ENCODE peak calls at places on chromosome 22, in seven cellular contexts. G is CD8-positive, alpha-beta memory T cell; N is left lung; A is uterus; I is BE2C; V is right lobe of liver; M is neural progenitor cell. T is an unnamed sample. For H3K36me3 and H3K27me3, the result is how much of the 10 kb centered on the place peaks cover.

GRCh38 chr22:41682033-41682807 is 6.4 kb downstream of the SNU13 start:
- DNase-seq in V (peak), N (peak), I (peak), A (peak), M (peak), G (peak), T (peak)

GRCh38 chr22:49534386-49534785 is 293.3 kb downstream of the BRD1 start:
- DNase-seq in G (no peak), V (no peak), I (no peak), N (peak), M (peak), A (no peak), T (peak)

GRCh38 chr22:50700387-50701075 is 27.9 kb downstream of the SHANK3 start:
- DNase-seq in I (peak), V (peak), G (no peak), N (peak), M (no peak), A (no peak), T (no peak)

GRCh38 chr22:37275134-37275533 is 7.2 kb upstream of the CYTH4 start:
- DNase-seq in G (no peak), I (no peak), A (no peak), V (peak), N (no peak), M (no peak), T (no peak)

GRCh38 chr22:47172771-47173534 is 410.5 kb downstream of the TBC1D22A start:
- DNase-seq in A (peak), G (no peak), M (no peak), V (peak), N (peak), I (no peak), T (peak)

GRCh38 chr22:19730662-19731360 is 7.5 kb downstream of the GP1BB start:
- DNase-seq in I (peak), M (peak), A (peak), G (peak), N (peak), V (peak), T (peak)

GRCh38 chr22:33380789-33381530 is 322.8 kb upstream of the SYN3 start:
- DNase-seq in N (no peak), I (no peak), M (no peak), A (no peak), V (no peak), G (no peak), T (no peak)

GRCh38 chr22:49923445-49923844 is 5.0 kb downstream of the CRELD2 start:
- DNase-seq in A (no peak), G (no peak), N (no peak), V (no peak), I (peak), M (no peak), T (no peak)

GRCh38 chr22:50293441-50294318 is 13.8 kb downstream of the PLXNB2 start:
- DNase-seq in A (peak), G (peak), N (peak), V (peak), I (peak), M (peak), T (peak)

GRCh38 chr22:36587289-36588154 is 58.6 kb upstream of the EIF3D start:
- DNase-seq in V (peak), M (peak), I (no peak), N (no peak), G (no peak), A (no peak), T (no peak)

GRCh38 chr22:50184004-50184461 is 1.7 kb upstream of the TRABD start:
- DNase-seq in A (peak), V (peak), G (no peak), N (peak), I (no peak), M (peak), T (peak)

GRCh38 chr22:48939441-48940265 is 888.0 kb downstream of the BRD1 start:
- DNase-seq in I (no peak), N (no peak), V (no peak), A (no peak), G (no peak), M (no peak), T (peak)

GRCh38 chr22:37329239-37330140 is 47.2 kb downstream of the CYTH4 start:
- DNase-seq in V (no peak), A (no peak), N (no peak), G (no peak), I (no peak), M (peak), T (no peak)

GRCh38 chr22:29330291-29330690 is 14.8 kb upstream of the RASL10A start:
- DNase-seq in I (no peak), A (no peak), G (no peak), N (no peak), M (no peak), V (no peak), T (no peak)
- H3K36me3 ChIP-seq in I (under half), A (under half), G (under half), N (half or more), M (under half), V (half or more), T (half or more)

DNA sequence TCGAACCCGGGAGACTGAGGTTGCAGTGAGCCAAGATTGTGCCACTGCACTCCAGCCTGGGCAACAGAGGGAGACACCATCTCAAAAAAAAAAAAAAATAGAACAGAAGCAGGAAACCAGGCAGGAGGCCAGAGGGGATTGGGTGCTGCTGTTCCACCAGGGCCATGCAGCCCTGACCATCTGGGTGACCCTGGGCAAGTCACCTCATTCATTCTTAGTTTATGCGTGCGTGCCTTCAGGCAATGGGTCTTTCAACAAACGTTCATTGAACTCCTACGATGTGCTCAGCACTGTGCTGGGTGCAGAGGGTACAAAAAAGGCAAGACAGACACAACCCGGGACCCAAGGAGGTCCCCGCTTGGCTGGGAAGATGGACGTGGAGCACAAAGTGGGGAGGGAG is 18.3 kb downstream of the RPL3 start:
- DNase-seq in M (no peak), N (no peak), A (no peak), V (no peak), G (no peak), I (no peak), T (no peak)
- H3K27me3 ChIP-seq in M (under half), N (under half), A (under half), V (under half), G (under half), I (under half), T (under half)

GRCh38 chr22:20956258-20957117 is 10.6 kb upstream of the AIFM3 start:
- DNase-seq in I (no peak), N (no peak), G (no peak), V (no peak), M (peak), A (no peak), T (no peak)
- H3K36me3 ChIP-seq in I (under half), N (under half), G (under half), V (under half), M (under half), A (under half), T (under half)

DNA sequence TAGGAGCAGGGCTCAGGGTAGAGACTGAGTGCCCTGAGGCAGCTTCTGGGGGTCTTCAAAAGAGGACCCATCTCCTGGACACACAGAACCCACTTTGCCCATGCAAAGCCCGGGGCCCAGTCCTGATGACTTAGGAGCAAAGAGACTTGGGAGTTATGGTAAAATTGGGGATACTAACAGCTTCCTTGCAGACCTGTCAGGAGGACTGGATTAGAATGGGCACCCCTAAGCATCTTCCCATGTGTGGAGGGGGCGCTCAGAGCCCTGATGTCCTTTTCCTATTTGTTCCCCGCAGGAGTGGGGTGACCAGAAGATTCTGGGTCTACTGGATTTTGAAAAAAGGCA is 100.0 kb downstream of the WNT7B start:
- DNase-seq in G (no peak), V (no peak), I (no peak), N (no peak), M (no peak), A (no peak), T (no peak)
- H3K27me3 ChIP-seq in G (under half), V (under half), I (under half), N (half or more), M (under half), A (under half), T (under half)

GRCh38 chr22:43755452-43755851 is 56.7 kb downstream of the EFCAB6 start:
- DNase-seq in N (no peak), M (no peak), G (no peak), I (no peak), V (no peak), A (no peak), T (no peak)

GRCh38 chr22:43753718-43754117 is 58.4 kb downstream of the EFCAB6 start:
- DNase-seq in A (no peak), I (no peak), N (no peak), V (no peak), M (no peak), G (no peak), T (no peak)

GRCh38 chr22:43749473-43749872 is 62.6 kb downstream of the EFCAB6 start:
- DNase-seq in I (no peak), M (peak), G (no peak), A (no peak), V (no peak), N (no peak), T (no peak)

GRCh38 chr22:43750751-43751150 is 61.4 kb downstream of the EFCAB6 start:
- DNase-seq in N (no peak), I (no peak), A (no peak), M (no peak), V (no peak), G (no peak), T (no peak)

GRCh38 chr22:43754176-43754575 is 57.9 kb downstream of the EFCAB6 start:
- DNase-seq in I (no peak), N (no peak), G (no peak), A (no peak), M (no peak), V (no peak), T (no peak)
- H3K36me3 ChIP-seq in I (under half), N (under half), G (under half), A (under half), M (under half), V (under half), T (under half)